ENCODE peak calls at places on chromosomes 6 and 20, in six cellular contexts. M is RWPE2; J is aorta; N is CD8-positive, alpha-beta memory T cell; E is right cardiac atrium; O is CD4-positive, CD25-positive, alpha-beta regulatory T cell. Q is an unnamed sample.

GRCh38 chr6:37630281-37630799 is 67.3 kb downstream of the MDGA1 start:
- DNase-seq in M (peak), J (peak), N (no peak), E (no peak), O (no peak), Q (peak)

GRCh38 chr6:3592371-3592941 is 135.6 kb upstream of the SLC22A23 start:
- DNase-seq in N (no peak), E (no peak), J (no peak), M (peak), O (no peak), Q (peak)

GRCh38 chr6:36544228-36544627 is 3.1 kb downstream of the STK38 start:
- DNase-seq in J (no peak), M (no peak), E (no peak), N (peak), O (peak), Q (no peak)

GRCh38 chr20:61817575-61817974 is 248.1 kb downstream of the TAF4 start:
- DNase-seq in J (peak), O (no peak), N (no peak), M (no peak), E (peak), Q (no peak)

GRCh38 chr6:158939255-158940170 is 60.5 kb downstream of the RSPH3 start:
- DNase-seq in O (peak), N (no peak), J (no peak), M (no peak), E (no peak), Q (no peak)

GRCh38 chr20:14383326-14383725 is 45.9 kb upstream of the FLRT3 start:
- DNase-seq in M (no peak), J (no peak), N (no peak), E (no peak), O (no peak), Q (no peak)

GRCh38 chr6:167121471-167121870 is 1.4 kb upstream of the CCR6 start:
- DNase-seq in M (no peak), E (no peak), J (no peak), O (no peak), N (no peak), Q (no peak)

GRCh38 chr6:106572875-106573575 is 56.3 kb downstream of the RTN4IP1 start:
- DNase-seq in J (no peak), M (no peak), E (no peak), O (no peak), N (no peak), Q (no peak)

GRCh38 chr6:36207155-36207554 is 10.6 kb downstream of the BRPF3 start:
- DNase-seq in E (no peak), M (no peak), N (no peak), O (no peak), J (no peak), Q (no peak)

GRCh38 chr6:125363360-125364121 is 61.8 kb upstream of the HDDC2 start:
- DNase-seq in M (no peak), J (peak), N (no peak), E (peak), O (no peak), Q (no peak)

GRCh38 chr6:74519172-74519571 is 686.7 kb downstream of the COL12A1 start:
- DNase-seq in E (no peak), N (no peak), J (no peak), M (no peak), O (no peak), Q (peak)

GRCh38 chr6:55069132-55069781 is 105.1 kb upstream of the HCRTR2 start:
- DNase-seq in J (no peak), E (no peak), N (no peak), O (no peak), M (no peak), Q (no peak)

GRCh38 chr20:63837475-63837874 is 6.4 kb upstream of the ZBTB46 start:
- DNase-seq in J (no peak), N (no peak), O (no peak), E (no peak), M (no peak), Q (no peak)

GRCh38 chr20:14235355-14235754 is 102.1 kb downstream of the FLRT3 start:
- DNase-seq in M (no peak), E (no peak), J (no peak), O (no peak), N (no peak), Q (peak)

GRCh38 chr6:52155791-52156576 is 30.2 kb upstream of the IL17A start:
- DNase-seq in J (no peak), N (no peak), O (no peak), M (no peak), E (no peak), Q (no peak)

GRCh38 chr6:15530411-15530810 is 132.4 kb downstream of the DTNBP1 start:
- DNase-seq in J (no peak), O (no peak), E (no peak), N (no peak), M (no peak), Q (no peak)

GRCh38 chr6:104161960-104162669 is 697.6 kb downstream of the HACE1 start:
- DNase-seq in M (no peak), E (no peak), J (no peak), N (no peak), O (no peak), Q (peak)

GRCh38 chr20:31835977-31836852 is 9.2 kb downstream of the FOXS1 start:
- DNase-seq in M (peak), O (no peak), E (peak), N (no peak), J (peak), Q (peak)

GRCh38 chr6:157221049-157221816 is 102.1 kb downstream of the TMEM242 start:
- DNase-seq in N (peak), E (peak), J (peak), M (no peak), O (peak), Q (peak)

GRCh38 chr6:152099816-152100618 is 292.5 kb downstream of the ESR1 start:
- DNase-seq in N (no peak), M (no peak), O (no peak), J (peak), E (peak), Q (no peak)

GRCh38 chr20:1892122-1892385 is 3.2 kb upstream of the SIRPA start:
- DNase-seq in O (no peak), M (no peak), J (no peak), E (no peak), N (no peak), Q (no peak)

GRCh38 chr6:158629376-158630221 is 14.9 kb downstream of the DYNLT1 start:
- DNase-seq in O (no peak), E (peak), N (no peak), J (no peak), M (peak), Q (no peak)

GRCh38 chr6:32198866-32199265 is 6.4 kb upstream of the GPSM3 start:
- DNase-seq in J (no peak), M (no peak), E (peak), N (no peak), O (no peak), Q (no peak)

GRCh38 chr6:10686901-10687300 is 7.5 kb downstream of the C6orf52 start:
- DNase-seq in J (no peak), E (no peak), N (no peak), O (no peak), M (no peak), Q (no peak)

GRCh38 chr20:54716169-54716747 is 240.9 kb downstream of the DOK5 start:
- DNase-seq in O (no peak), N (no peak), J (no peak), M (no peak), E (no peak), Q (no peak)

GRCh38 chr6:135522975-135523692 is 25.6 kb upstream of the AHI1 start:
- DNase-seq in M (no peak), N (no peak), J (no peak), O (no peak), E (no peak), Q (peak)

GRCh38 chr20:49892260-49893216 is 22.8 kb downstream of the SPATA2 start:
- DNase-seq in E (peak), M (peak), O (no peak), J (no peak), N (no peak), Q (no peak)

GRCh38 chr6:22149081-22149480 is 147.8 kb downstream of the PRL start:
- DNase-seq in J (no peak), O (no peak), N (no peak), E (no peak), M (no peak), Q (no peak)

GRCh38 chr20:49712918-49713778 is 530 bp downstream of the B4GALT5 start:
- DNase-seq in E (peak), O (no peak), N (peak), M (peak), J (peak), Q (no peak)

GRCh38 chr6:49980898-49981297 is 11.5 kb upstream of the DEFB113 start:
- DNase-seq in E (no peak), O (no peak), J (no peak), M (no peak), N (no peak), Q (no peak)

GRCh38 chr20:49615401-49616153 is 47.6 kb upstream of the PTGIS start:
- DNase-seq in N (no peak), J (peak), O (no peak), M (no peak), E (peak), Q (no peak)

GRCh38 chr6:3195695-3196497 is 31.6 kb downstream of the TUBB2B start:
- DNase-seq in N (no peak), O (no peak), E (no peak), J (no peak), M (no peak), Q (no peak)

GRCh38 chr6:56732517-56732916 is 89.8 kb upstream of the DST start:
- DNase-seq in O (no peak), E (no peak), N (no peak), M (no peak), J (no peak), Q (no peak)

GRCh38 chr6:56730663-56731529 is 88.2 kb upstream of the DST start:
- DNase-seq in N (no peak), J (no peak), M (no peak), E (peak), O (no peak), Q (no peak)

GRCh38 chr6:56734334-56734733 is 91.6 kb upstream of the DST start:
- DNase-seq in E (no peak), O (no peak), J (no peak), N (no peak), M (no peak), Q (no peak)

GRCh38 chr6:56736804-56737203 is 94.1 kb upstream of the DST start:
- DNase-seq in E (no peak), J (no peak), O (no peak), M (no peak), N (no peak), Q (no peak)

DNA sequence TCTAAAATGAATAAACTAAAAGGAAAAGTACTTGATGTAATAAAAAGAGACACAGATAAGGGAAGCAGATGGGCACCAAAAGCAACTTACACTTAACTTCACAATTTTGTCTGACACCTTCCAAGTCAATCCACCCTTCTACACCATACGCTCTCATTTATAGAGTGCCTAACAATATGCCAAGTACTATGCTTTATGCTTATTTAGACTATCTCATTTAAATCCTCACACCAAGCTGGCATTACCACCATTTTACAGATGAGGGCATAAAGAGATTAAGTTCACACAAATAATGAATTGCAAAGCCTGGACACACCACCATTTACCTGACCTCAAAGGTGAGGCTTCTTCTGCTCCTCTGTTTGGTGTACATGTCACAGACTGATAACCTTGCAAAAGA is 90.6 kb upstream of the DST start:
- DNase-seq in J (no peak), N (no peak), E (no peak), M (no peak), O (no peak), Q (no peak)
- H3K27ac ChIP-seq in J (no peak), N (no peak), E (no peak), M (peak), O (no peak), Q (no peak)

GRCh38 chr6:24322924-24323323 is 34.9 kb downstream of the DCDC2 start:
- DNase-seq in M (no peak), E (no peak), N (no peak), J (no peak), O (no peak), Q (no peak)

GRCh38 chr6:24324617-24325016 is 33.2 kb downstream of the DCDC2 start:
- DNase-seq in N (no peak), M (no peak), E (no peak), J (no peak), O (no peak), Q (no peak)

GRCh38 chr6:24321538-24322162 is 36.2 kb downstream of the DCDC2 start:
- DNase-seq in E (no peak), J (no peak), O (no peak), N (no peak), M (no peak), Q (no peak)

GRCh38 chr6:24325978-24326377 is 31.9 kb downstream of the DCDC2 start:
- DNase-seq in E (no peak), J (no peak), N (no peak), O (no peak), M (no peak), Q (no peak)

GRCh38 chr6:24323632-24324337 is 34.1 kb downstream of the DCDC2 start:
- DNase-seq in J (no peak), O (no peak), N (no peak), M (no peak), E (no peak), Q (no peak)
- H3K27ac ChIP-seq in J (no peak), O (no peak), N (no peak), M (no peak), E (no peak), Q (no peak)

GRCh38 chr6:154123131-154123530 is 84.1 kb downstream of the OPRM1 start:
- DNase-seq in E (no peak), M (no peak), N (no peak), O (no peak), J (no peak), Q (no peak)
- H3K27ac ChIP-seq in E (no peak), M (no peak), N (no peak), O (no peak), J (no peak), Q (no peak)

GRCh38 chr6:84641076-84641475 is 123.3 kb downstream of the TBX18 start:
- DNase-seq in E (peak), N (no peak), M (no peak), J (no peak), O (no peak), Q (no peak)

GRCh38 chr6:84643778-84644177 is 120.6 kb downstream of the TBX18 start:
- DNase-seq in O (no peak), M (no peak), J (no peak), N (no peak), E (no peak), Q (peak)

GRCh38 chr6:84648444-84648843 is 116.0 kb downstream of the TBX18 start:
- DNase-seq in N (no peak), O (no peak), J (no peak), E (no peak), M (no peak), Q (no peak)

GRCh38 chr6:84645000-84645399 is 119.4 kb downstream of the TBX18 start:
- DNase-seq in E (no peak), M (no peak), N (no peak), O (no peak), J (no peak), Q (peak)

GRCh38 chr6:84645563-84646266 is 118.7 kb downstream of the TBX18 start:
- DNase-seq in N (no peak), J (no peak), M (no peak), O (no peak), E (no peak), Q (peak)
- H3K27ac ChIP-seq in N (no peak), J (no peak), M (peak), O (no peak), E (no peak), Q (peak)

GRCh38 chr20:25220021-25220730 is 24.7 kb downstream of the ENTPD6 start:
- DNase-seq in O (no peak), J (no peak), N (no peak), E (peak), M (no peak), Q (no peak)

GRCh38 chr20:25222461-25223178 is 25.3 kb upstream of the PYGB start:
- DNase-seq in N (no peak), M (no peak), E (no peak), J (no peak), O (no peak), Q (no peak)

GRCh38 chr20:25220810-25221591 is 25.5 kb downstream of the ENTPD6 start:
- DNase-seq in N (no peak), J (no peak), M (no peak), E (peak), O (no peak), Q (no peak)

GRCh38 chr20:25223179-25223661 is 24.7 kb upstream of the PYGB start:
- DNase-seq in E (no peak), O (no peak), N (no peak), M (peak), J (no peak), Q (peak)

DNA sequence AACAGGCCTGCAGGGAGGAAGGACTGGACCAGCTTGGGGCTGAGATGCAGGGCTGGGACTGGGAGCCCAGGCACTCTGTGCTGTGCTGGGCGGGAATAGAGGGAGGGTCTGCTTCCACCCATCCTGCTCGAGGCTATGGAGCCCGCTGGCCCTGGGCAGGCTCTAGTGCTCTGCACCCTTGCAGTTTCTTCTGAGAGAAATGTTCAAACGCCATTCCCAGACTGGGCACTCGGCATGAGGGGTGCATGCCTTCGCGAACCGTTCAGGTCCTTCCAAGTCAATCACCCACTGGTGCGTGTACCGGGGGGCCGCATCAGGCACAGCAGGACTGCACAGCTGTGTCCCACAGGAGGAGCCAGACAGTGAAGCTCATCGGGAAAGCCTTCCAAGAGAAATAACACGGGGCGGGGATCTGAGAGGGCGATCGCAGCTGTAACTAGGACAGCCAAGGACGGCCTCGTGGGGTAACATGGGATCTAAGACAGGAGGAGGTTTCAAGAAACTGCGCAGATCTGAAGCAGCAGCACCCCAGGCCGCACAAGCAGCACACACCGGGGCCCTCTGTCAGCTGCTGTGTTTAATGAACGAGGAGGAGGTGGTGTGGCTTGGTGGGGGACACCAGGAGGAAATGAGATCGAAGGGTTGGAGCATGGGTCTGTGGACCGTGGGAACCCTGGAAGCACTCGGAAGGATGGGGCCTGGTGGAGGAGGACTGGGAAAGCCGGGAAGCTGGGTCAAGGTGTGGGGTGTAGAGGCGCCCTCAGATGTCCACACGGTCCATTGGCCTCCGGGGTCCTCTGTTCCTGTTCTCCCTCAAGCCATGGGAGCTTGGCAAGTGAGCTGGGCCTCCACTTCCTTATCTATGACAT is 26.1 kb upstream of the PYGB start:
- DNase-seq in J (peak), M (no peak), O (no peak), N (no peak), E (peak), Q (no peak)
- H3K27ac ChIP-seq in J (no peak), M (peak), O (no peak), N (no peak), E (peak), Q (peak)

DNA sequence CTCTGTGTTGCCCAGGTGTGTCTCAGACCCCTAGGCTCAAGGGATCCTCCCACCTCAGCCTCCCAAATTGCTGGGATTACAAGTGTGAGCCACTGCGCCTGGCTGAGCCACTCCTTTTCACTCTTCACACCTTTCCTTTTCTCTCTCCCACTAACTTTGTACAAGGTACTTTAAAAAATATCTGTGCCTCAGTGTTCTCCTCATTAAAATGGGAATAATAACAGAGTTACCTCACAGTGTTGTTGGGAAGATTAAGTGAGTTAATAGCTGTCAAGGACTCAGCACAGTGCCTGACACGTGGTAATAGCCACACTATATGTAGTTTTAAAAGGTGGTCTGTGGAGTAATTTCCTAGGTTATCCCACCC is 78.8 kb upstream of the NAA20 start:
- DNase-seq in M (no peak), J (no peak), O (no peak), N (no peak), E (no peak), Q (no peak)
- H3K27ac ChIP-seq in M (no peak), J (no peak), O (no peak), N (no peak), E (no peak), Q (no peak)

GRCh38 chr6:39814236-39814635 is 22.1 kb downstream of the DAAM2 start:
- DNase-seq in O (no peak), E (no peak), M (no peak), J (no peak), N (no peak), Q (no peak)
- H3K27ac ChIP-seq in O (no peak), E (no peak), M (no peak), J (no peak), N (no peak), Q (no peak)

GRCh38 chr6:89378628-89379027 is 26.1 kb upstream of the UBE2J1 start:
- DNase-seq in E (no peak), J (no peak), N (no peak), O (no peak), M (no peak), Q (no peak)
- H3K27ac ChIP-seq in E (peak), J (no peak), N (no peak), O (no peak), M (no peak), Q (no peak)